ENCODE peak calls at places on chromosomes 5 and 9, in four cellular contexts. One of them, this sample, is unnamed.

GRCh38 chr9:71253021-71253420 is 131.6 kb upstream of the TRPM3 start:
- DNase-seq in GM12878: no peak
- DNase-seq in A549: no peak
- DNase-seq in HepG2: no peak
- DNase-seq in this sample: no peak

GRCh38 chr9:81562221-81563019 is 126.9 kb downstream of the TLE1 start:
- DNase-seq in A549: peak; percentile 51
- DNase-seq in HepG2: peak; percentile 73
- DNase-seq in GM12878: no peak
- DNase-seq in this sample: no peak

GRCh38 chr5:9339206-9339818 is 206.6 kb downstream of the SEMA5A start:
- DNase-seq in GM12878: no peak
- DNase-seq in HepG2: peak; percentile 3
- DNase-seq in A549: peak; percentile 32
- DNase-seq in this sample: peak; percentile 12

GRCh38 chr5:116564756-116565593 is 9.6 kb downstream of the SEMA6A start:
- DNase-seq in GM12878: no peak
- DNase-seq in HepG2: no peak
- DNase-seq in A549: no peak
- DNase-seq in this sample: no peak

GRCh38 chr5:174717826-174718455 is 6.4 kb upstream of the MSX2 start:
- DNase-seq in A549: no peak
- DNase-seq in GM12878: no peak
- DNase-seq in HepG2: no peak
- DNase-seq in this sample: no peak

GRCh38 chr9:21141427-21141882 is at the start of gene IFNW1:
- DNase-seq in A549: peak; percentile 10
- DNase-seq in HepG2: no peak
- DNase-seq in GM12878: no peak
- DNase-seq in this sample: peak; percentile 5

GRCh38 chr9:110922145-110922544 is 116.1 kb downstream of the LPAR1 start:
- DNase-seq in HepG2: no peak
- DNase-seq in A549: no peak
- DNase-seq in GM12878: no peak
- DNase-seq in this sample: no peak

GRCh38 chr5:142425286-142426065 is 100.7 kb upstream of the SPRY4 start:
- DNase-seq in HepG2: no peak
- DNase-seq in A549: no peak
- DNase-seq in GM12878: no peak
- DNase-seq in this sample: no peak

GRCh38 chr5:180315762-180316212 is 23.9 kb upstream of the MAPK9 start:
- DNase-seq in HepG2: peak; percentile 38
- DNase-seq in GM12878: no peak
- DNase-seq in A549: peak; percentile 67
- DNase-seq in this sample: peak; percentile 85

GRCh38 chr5:1515311-1515920 is 8.3 kb downstream of the LPCAT1 start:
- DNase-seq in GM12878: no peak
- DNase-seq in HepG2: no peak
- DNase-seq in A549: no peak
- DNase-seq in this sample: peak; percentile 24

GRCh38 chr5:131996210-131997025 is 15.0 kb downstream of the ACSL6 start:
- DNase-seq in GM12878: no peak
- DNase-seq in A549: no peak
- DNase-seq in HepG2: peak; percentile 91
- DNase-seq in this sample: peak; percentile 34

GRCh38 chr9:2085719-2086515 is 70.8 kb downstream of the SMARCA2 start:
- DNase-seq in A549: no peak
- DNase-seq in GM12878: no peak
- DNase-seq in HepG2: no peak
- DNase-seq in this sample: peak; percentile 33

GRCh38 chr5:173859315-173860038 is 28.7 kb upstream of the CPEB4 start:
- DNase-seq in A549: no peak
- DNase-seq in HepG2: no peak
- DNase-seq in GM12878: no peak
- DNase-seq in this sample: no peak

GRCh38 chr5:180130876-180131740 is 59.5 kb upstream of the RNF130 start:
- DNase-seq in GM12878: no peak
- DNase-seq in A549: no peak
- DNase-seq in HepG2: no peak
- DNase-seq in this sample: no peak

GRCh38 chr5:176529824-176530195 is 7.4 kb downstream of the RNF44 start:
- DNase-seq in HepG2: no peak
- DNase-seq in GM12878: no peak
- DNase-seq in A549: no peak
- DNase-seq in this sample: no peak

GRCh38 chr5:92775711-92776615 is 805.1 kb downstream of the NR2F1-AS1 start:
- DNase-seq in GM12878: no peak
- DNase-seq in A549: no peak
- DNase-seq in HepG2: no peak
- DNase-seq in this sample: no peak

GRCh38 chr5:27830551-27830950 is 792.2 kb upstream of the CDH9 start:
- DNase-seq in A549: peak; percentile 33
- DNase-seq in GM12878: no peak
- DNase-seq in HepG2: no peak
- DNase-seq in this sample: no peak

GRCh38 chr9:77454668-77455067 is 193.5 kb downstream of the GNA14 start:
- DNase-seq in A549: no peak
- DNase-seq in HepG2: no peak
- DNase-seq in GM12878: no peak
- DNase-seq in this sample: no peak

GRCh38 chr5:14868771-14869170 is 2.8 kb downstream of the ANKH start:
- DNase-seq in HepG2: no peak
- DNase-seq in A549: no peak
- DNase-seq in GM12878: no peak
- DNase-seq in this sample: no peak

GRCh38 chr5:119171686-119172085 is 100.8 kb downstream of the DMXL1 start:
- DNase-seq in GM12878: no peak
- DNase-seq in HepG2: no peak
- DNase-seq in A549: no peak
- DNase-seq in this sample: no peak

DNA sequence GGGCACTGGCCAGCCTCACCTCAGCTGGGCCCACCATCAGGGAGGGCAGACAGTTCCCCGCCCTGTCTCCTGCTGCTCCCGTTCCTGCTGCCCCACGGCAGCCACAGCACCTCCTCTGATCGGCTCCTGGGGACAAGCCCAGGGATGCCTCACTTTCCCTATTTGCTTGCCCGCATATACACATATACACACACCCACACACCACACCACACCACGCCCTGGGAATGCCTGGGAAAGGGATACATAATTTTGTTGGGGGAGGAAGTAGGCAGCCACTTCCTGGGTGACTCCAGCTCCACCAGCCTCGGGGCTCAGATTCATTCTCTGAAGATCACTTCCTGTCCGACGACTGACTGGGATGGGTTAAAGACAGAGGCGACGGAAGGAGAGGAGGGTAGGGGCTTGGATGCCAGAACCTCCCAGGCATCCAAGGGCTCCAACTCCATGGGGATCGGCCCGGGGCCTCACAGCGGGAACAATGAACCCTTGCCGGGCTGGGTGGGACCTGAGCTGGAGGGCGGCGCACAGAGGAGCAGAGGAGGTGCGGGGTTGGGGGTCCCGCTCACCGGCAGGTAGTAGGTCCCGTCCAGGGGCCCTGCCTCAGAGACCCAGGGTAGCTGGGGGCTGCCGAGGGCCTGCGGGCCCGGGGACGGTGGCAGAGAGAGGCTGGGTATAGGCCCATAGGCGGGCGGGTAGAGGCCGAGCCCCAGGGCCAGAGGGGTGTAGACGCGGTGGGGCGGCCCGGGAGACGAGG is 2.0 kb upstream of the MZB1 start:
- DNase-seq in HepG2: no peak
- DNase-seq in GM12878: no peak
- DNase-seq in A549: peak; percentile 81
- DNase-seq in this sample: no peak
- H3K4me3 ChIP-seq in HepG2: no peak overlapping the region
- H3K4me3 ChIP-seq in GM12878: peak overlapping the region; percentile 87
- H3K4me3 ChIP-seq in A549: peak overlapping the region; percentile 85
- H3K4me3 ChIP-seq in this sample: no peak overlapping the region

DNA sequence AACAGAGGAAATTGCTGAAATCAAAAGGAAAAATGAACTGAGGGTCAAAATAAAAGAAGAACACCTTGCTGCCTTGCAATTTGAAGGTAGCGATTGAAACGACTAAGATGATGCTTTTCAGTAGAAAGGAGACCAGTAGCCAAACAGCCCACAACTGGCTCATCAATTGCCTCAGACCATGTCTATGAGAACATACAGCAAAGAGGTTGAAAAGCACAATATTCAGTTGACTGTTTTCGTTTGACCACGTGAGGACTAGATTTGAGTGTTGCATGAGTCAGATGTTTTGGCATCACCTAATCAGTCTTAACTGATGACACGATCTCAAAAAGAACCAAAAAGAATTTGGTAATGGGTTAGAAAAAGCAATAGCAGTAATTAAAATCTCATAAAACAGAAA is 82.8 kb upstream of the IL7R start:
- DNase-seq in A549: no peak
- DNase-seq in GM12878: no peak
- DNase-seq in HepG2: no peak
- DNase-seq in this sample: no peak
- TF ChIP-seq PBX3 in A549: no peak
- TF ChIP-seq PBX3 in GM12878: no peak
- TF ChIP-seq PBX3 in HepG2: no peak
- TF ChIP-seq PBX3 in this sample: no peak

DNA sequence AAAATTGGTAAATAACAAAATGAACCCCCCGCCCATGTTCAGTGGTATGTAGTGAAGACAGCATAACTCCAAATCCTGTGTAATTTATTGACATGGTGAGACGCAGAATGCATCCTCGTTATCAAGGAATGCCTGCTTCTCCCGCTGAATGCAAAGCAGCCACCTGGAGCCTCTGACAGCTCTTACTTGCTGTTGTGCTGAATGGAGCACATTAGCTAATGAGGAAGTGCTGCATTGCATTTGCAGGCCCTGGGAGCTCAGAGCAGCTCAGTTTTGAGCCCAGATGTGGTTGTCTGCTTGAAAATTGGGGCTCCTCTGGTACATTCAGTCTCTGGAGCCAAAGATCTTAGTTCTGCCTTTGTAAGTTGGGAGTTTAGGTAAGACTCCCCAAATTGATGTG is 28.9 kb downstream of the PLAC8L1 start:
- DNase-seq in GM12878: no peak
- DNase-seq in A549: no peak
- DNase-seq in HepG2: no peak
- DNase-seq in this sample: no peak
- H3K4me3 ChIP-seq in GM12878: no peak overlapping the region
- H3K4me3 ChIP-seq in A549: no peak overlapping the region
- H3K4me3 ChIP-seq in HepG2: no peak overlapping the region
- H3K4me3 ChIP-seq in this sample: no peak overlapping the region

GRCh38 chr5:107242861-107243579 is 427.7 kb downstream of the EFNA5 start:
- DNase-seq in HepG2: no peak
- DNase-seq in A549: no peak
- DNase-seq in GM12878: no peak
- DNase-seq in this sample: no peak

GRCh38 chr5:107242411-107242810 is 428.3 kb downstream of the EFNA5 start:
- DNase-seq in HepG2: no peak
- DNase-seq in GM12878: no peak
- DNase-seq in A549: no peak
- DNase-seq in this sample: no peak

GRCh38 chr5:107247427-107247826 is 423.3 kb downstream of the EFNA5 start:
- DNase-seq in HepG2: no peak
- DNase-seq in GM12878: no peak
- DNase-seq in A549: no peak
- DNase-seq in this sample: no peak

GRCh38 chr5:107241841-107242240 is 428.9 kb downstream of the EFNA5 start:
- DNase-seq in A549: no peak
- DNase-seq in GM12878: no peak
- DNase-seq in HepG2: no peak
- DNase-seq in this sample: no peak
- TF ChIP-seq PBX3 in A549: no peak
- TF ChIP-seq PBX3 in GM12878: no peak
- TF ChIP-seq PBX3 in HepG2: no peak
- TF ChIP-seq PBX3 in this sample: no peak

DNA sequence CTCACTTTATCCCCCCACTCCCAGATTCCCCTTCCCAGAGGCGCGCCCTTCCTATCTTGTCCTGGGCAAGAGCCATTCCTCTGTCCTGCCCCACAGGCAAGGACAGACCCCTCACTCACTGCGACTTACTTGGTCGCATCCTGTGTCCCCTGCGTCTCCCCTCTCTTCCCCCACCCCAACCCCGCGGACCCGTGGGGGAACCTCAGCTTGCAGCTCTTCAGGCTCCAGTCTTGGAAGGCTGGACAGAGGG is 542 bp downstream of the GGTA1 start:
- DNase-seq in A549: no peak
- DNase-seq in HepG2: no peak
- DNase-seq in GM12878: no peak
- DNase-seq in this sample: no peak
- H3K4me3 ChIP-seq in A549: peak overlapping the region; percentile 53
- H3K4me3 ChIP-seq in HepG2: peak overlapping the region; percentile 46
- H3K4me3 ChIP-seq in GM12878: no peak overlapping the region
- H3K4me3 ChIP-seq in this sample: peak overlapping the region; percentile 70

GRCh38 chr9:134617836-134618162 is 23.8 kb upstream of the COL5A1 start:
- DNase-seq in A549: no peak
- DNase-seq in GM12878: no peak
- DNase-seq in HepG2: no peak
- DNase-seq in this sample: no peak
- TF ChIP-seq PBX3 in A549: no peak
- TF ChIP-seq PBX3 in GM12878: no peak
- TF ChIP-seq PBX3 in HepG2: no peak
- TF ChIP-seq PBX3 in this sample: no peak

GRCh38 chr9:86280580-86280979 is 1.8 kb downstream of the ISCA1 start:
- DNase-seq in GM12878: no peak
- DNase-seq in A549: no peak
- DNase-seq in HepG2: no peak
- DNase-seq in this sample: no peak

GRCh38 chr9:86277072-86277471 is 5.3 kb downstream of the ISCA1 start:
- DNase-seq in GM12878: no peak
- DNase-seq in A549: no peak
- DNase-seq in HepG2: no peak
- DNase-seq in this sample: no peak

GRCh38 chr9:86282077-86282978 is at the start of gene ISCA1:
- DNase-seq in HepG2: peak; percentile 86
- DNase-seq in GM12878: peak; percentile 50
- DNase-seq in A549: peak; percentile 90
- DNase-seq in this sample: peak; percentile 97

GRCh38 chr9:86281577-86282076 is 711 bp downstream of the ISCA1 start:
- DNase-seq in A549: no peak
- DNase-seq in GM12878: peak; percentile 5
- DNase-seq in HepG2: peak; percentile 72
- DNase-seq in this sample: no peak

DNA sequence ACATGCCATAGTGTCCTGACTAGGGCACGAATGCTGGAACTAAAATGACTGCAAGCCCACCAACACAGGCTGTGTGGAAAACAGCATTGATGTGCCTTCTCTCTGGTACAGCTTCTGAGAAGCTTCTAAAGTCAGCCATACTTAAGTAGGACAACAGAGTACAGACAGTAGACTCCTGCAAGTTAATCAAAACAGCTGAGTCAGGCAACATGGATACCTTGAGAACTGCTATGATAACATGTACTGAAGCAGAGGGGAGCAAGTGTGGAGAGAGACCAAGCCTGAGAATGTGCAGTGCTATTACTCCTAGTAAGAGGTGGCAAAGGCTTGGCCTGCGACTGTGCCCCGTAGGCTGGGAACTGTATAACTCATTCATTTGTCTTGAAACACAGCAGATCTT is 2.5 kb downstream of the ISCA1 start:
- DNase-seq in GM12878: no peak
- DNase-seq in A549: no peak
- DNase-seq in HepG2: no peak
- DNase-seq in this sample: no peak
- H3K4me3 ChIP-seq in GM12878: no peak overlapping the region
- H3K4me3 ChIP-seq in A549: no peak overlapping the region
- H3K4me3 ChIP-seq in HepG2: no peak overlapping the region
- H3K4me3 ChIP-seq in this sample: no peak overlapping the region

This sample was measured in SK-N-SH.